ENCODE peak calls at places on chromosome 14, in eight cellular contexts. One of them, this sample, is unnamed.

GRCh38 chr14:37583358-37584210 is 11.5 kb downstream of the FOXA1 start:
- DNase-seq in PC-3: peak
- DNase-seq in AG04450: no peak
- DNase-seq in A673: no peak
- DNase-seq in spleen: no peak
- DNase-seq in transverse colon: peak
- DNase-seq in GM12864: no peak
- DNase-seq in endothelial cell: no peak
- DNase-seq in this sample: no peak

GRCh38 chr14:90475298-90475697 is 78.5 kb downstream of the CALM1 start:
- DNase-seq in PC-3: no peak
- DNase-seq in transverse colon: no peak
- DNase-seq in endothelial cell: no peak
- DNase-seq in A673: no peak
- DNase-seq in GM12864: no peak
- DNase-seq in AG04450: no peak
- DNase-seq in spleen: no peak
- DNase-seq in this sample: no peak

GRCh38 chr14:91220581-91221000 is 23.9 kb downstream of the GPR68 start:
- DNase-seq in spleen: no peak
- DNase-seq in A673: no peak
- DNase-seq in transverse colon: no peak
- DNase-seq in endothelial cell: peak
- DNase-seq in PC-3: no peak
- DNase-seq in AG04450: no peak
- DNase-seq in GM12864: no peak
- DNase-seq in this sample: no peak

GRCh38 chr14:74478996-74479635 is 14.0 kb downstream of the NPC2 start:
- DNase-seq in endothelial cell: peak
- DNase-seq in AG04450: no peak
- DNase-seq in GM12864: no peak
- DNase-seq in PC-3: peak
- DNase-seq in transverse colon: no peak
- DNase-seq in A673: peak
- DNase-seq in spleen: no peak
- DNase-seq in this sample: peak

GRCh38 chr14:54864526-54864925 is 38.1 kb downstream of the GCH1 start:
- DNase-seq in PC-3: no peak
- DNase-seq in transverse colon: no peak
- DNase-seq in AG04450: no peak
- DNase-seq in endothelial cell: no peak
- DNase-seq in spleen: no peak
- DNase-seq in A673: no peak
- DNase-seq in GM12864: no peak
- DNase-seq in this sample: no peak

GRCh38 chr14:92556863-92557543 is 43.4 kb downstream of the RIN3 start:
- DNase-seq in GM12864: no peak
- DNase-seq in A673: no peak
- DNase-seq in transverse colon: no peak
- DNase-seq in spleen: no peak
- DNase-seq in PC-3: no peak
- DNase-seq in AG04450: no peak
- DNase-seq in endothelial cell: no peak
- DNase-seq in this sample: no peak

GRCh38 chr14:96086032-96086431 is 46.9 kb downstream of the C14orf132 start:
- DNase-seq in PC-3: peak
- DNase-seq in A673: peak
- DNase-seq in transverse colon: no peak
- DNase-seq in spleen: no peak
- DNase-seq in AG04450: peak
- DNase-seq in GM12864: no peak
- DNase-seq in endothelial cell: no peak
- DNase-seq in this sample: peak

GRCh38 chr14:58746261-58746660 is 108.5 kb downstream of the DACT1 start:
- DNase-seq in AG04450: peak
- DNase-seq in A673: peak
- DNase-seq in spleen: no peak
- DNase-seq in transverse colon: no peak
- DNase-seq in endothelial cell: no peak
- DNase-seq in PC-3: peak
- DNase-seq in GM12864: no peak
- DNase-seq in this sample: peak

GRCh38 chr14:90281766-90282165 is 25.4 kb downstream of the PSMC1 start:
- DNase-seq in spleen: no peak
- DNase-seq in GM12864: no peak
- DNase-seq in PC-3: no peak
- DNase-seq in endothelial cell: no peak
- DNase-seq in A673: peak
- DNase-seq in AG04450: no peak
- DNase-seq in transverse colon: no peak
- DNase-seq in this sample: no peak

GRCh38 chr14:72715910-72716268 is 178.0 kb downstream of the DPF3 start:
- DNase-seq in PC-3: no peak
- DNase-seq in endothelial cell: no peak
- DNase-seq in AG04450: no peak
- DNase-seq in GM12864: no peak
- DNase-seq in spleen: no peak
- DNase-seq in A673: no peak
- DNase-seq in transverse colon: no peak
- DNase-seq in this sample: no peak

GRCh38 chr14:74988131-74988530 is 14.6 kb upstream of the EIF2B2 start:
- DNase-seq in A673: no peak
- DNase-seq in GM12864: no peak
- DNase-seq in spleen: no peak
- DNase-seq in endothelial cell: no peak
- DNase-seq in AG04450: no peak
- DNase-seq in PC-3: peak
- DNase-seq in transverse colon: no peak
- DNase-seq in this sample: peak

GRCh38 chr14:53537421-53538315 is 384.5 kb upstream of the DDHD1 start:
- DNase-seq in spleen: no peak
- DNase-seq in AG04450: peak
- DNase-seq in PC-3: no peak
- DNase-seq in GM12864: no peak
- DNase-seq in endothelial cell: no peak
- DNase-seq in A673: no peak
- DNase-seq in transverse colon: peak
- DNase-seq in this sample: no peak

GRCh38 chr14:58426819-58427288 is 477 bp downstream of the TIMM9 start:
- DNase-seq in A673: peak
- DNase-seq in spleen: peak
- DNase-seq in transverse colon: peak
- DNase-seq in GM12864: peak
- DNase-seq in AG04450: no peak
- DNase-seq in endothelial cell: peak
- DNase-seq in PC-3: no peak
- DNase-seq in this sample: peak

GRCh38 chr14:49505026-49505766 is 81.0 kb downstream of the RPS29 start:
- DNase-seq in AG04450: no peak
- DNase-seq in spleen: no peak
- DNase-seq in endothelial cell: no peak
- DNase-seq in transverse colon: no peak
- DNase-seq in PC-3: peak
- DNase-seq in GM12864: no peak
- DNase-seq in A673: no peak
- DNase-seq in this sample: no peak

GRCh38 chr14:72523397-72524157 is 370.3 kb downstream of the DPF3 start:
- DNase-seq in A673: peak
- DNase-seq in AG04450: no peak
- DNase-seq in PC-3: no peak
- DNase-seq in GM12864: no peak
- DNase-seq in endothelial cell: no peak
- DNase-seq in transverse colon: no peak
- DNase-seq in spleen: no peak
- DNase-seq in this sample: no peak

GRCh38 chr14:89507521-89507920 is 90.5 kb upstream of the FOXN3 start:
- DNase-seq in endothelial cell: no peak
- DNase-seq in transverse colon: no peak
- DNase-seq in PC-3: peak
- DNase-seq in GM12864: no peak
- DNase-seq in spleen: no peak
- DNase-seq in AG04450: no peak
- DNase-seq in A673: no peak
- DNase-seq in this sample: peak

GRCh38 chr14:56524971-56525677 is 54.5 kb upstream of the TMEM260 start:
- DNase-seq in GM12864: no peak
- DNase-seq in transverse colon: no peak
- DNase-seq in A673: no peak
- DNase-seq in PC-3: no peak
- DNase-seq in AG04450: no peak
- DNase-seq in spleen: no peak
- DNase-seq in endothelial cell: no peak
- DNase-seq in this sample: no peak

DNA sequence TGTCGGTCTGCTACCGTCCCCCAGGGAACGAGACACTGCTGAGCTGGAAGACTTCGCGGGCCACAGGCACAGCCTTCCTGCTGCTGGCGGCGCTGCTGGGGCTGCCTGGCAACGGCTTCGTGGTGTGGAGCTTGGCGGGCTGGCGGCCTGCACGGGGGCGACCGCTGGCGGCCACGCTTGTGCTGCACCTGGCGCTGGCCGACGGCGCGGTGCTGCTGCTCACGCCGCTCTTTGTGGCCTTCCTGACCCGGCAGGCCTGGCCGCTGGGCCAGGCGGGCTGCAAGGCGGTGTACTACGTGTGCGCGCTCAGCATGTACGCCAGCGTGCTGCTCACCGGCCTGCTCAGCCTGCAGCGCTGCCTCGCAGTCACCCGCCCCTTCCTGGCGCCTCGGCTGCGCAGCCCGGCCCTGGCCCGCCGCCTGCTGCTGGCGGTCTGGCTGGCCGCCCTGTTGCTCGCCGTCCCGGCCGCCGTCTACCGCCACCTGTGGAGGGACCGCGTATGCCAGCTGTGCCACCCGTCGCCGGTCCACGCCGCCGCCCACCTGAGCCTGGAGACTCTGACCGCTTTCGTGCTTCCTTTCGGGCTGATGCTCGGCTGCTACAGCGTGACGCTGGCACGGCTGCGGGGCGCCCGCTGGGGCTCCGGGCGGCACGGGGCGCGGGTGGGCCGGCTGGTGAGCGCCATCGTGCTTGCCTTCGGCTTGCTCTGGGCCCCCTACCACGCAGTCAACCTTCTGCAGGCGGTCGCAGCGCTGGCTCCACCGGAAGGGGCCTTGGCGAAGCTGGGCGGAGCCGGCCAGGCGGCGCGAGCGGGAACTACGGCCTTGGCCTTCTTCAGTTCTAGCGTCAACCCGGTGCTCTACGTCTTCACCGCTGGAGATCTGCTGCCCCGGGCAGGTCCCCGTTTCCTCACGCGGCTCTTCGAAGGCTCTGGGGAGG is at the start of gene LTB4R:
- DNase-seq in transverse colon: peak
- DNase-seq in spleen: peak
- DNase-seq in A673: peak
- DNase-seq in endothelial cell: peak
- DNase-seq in AG04450: no peak
- DNase-seq in PC-3: no peak
- DNase-seq in GM12864: peak
- DNase-seq in this sample: peak
- TF ChIP-seq CTCF in transverse colon: peak
- TF ChIP-seq CTCF in spleen: peak
- TF ChIP-seq CTCF in A673: peak
- TF ChIP-seq CTCF in endothelial cell: peak
- TF ChIP-seq CTCF in AG04450: peak
- TF ChIP-seq CTCF in PC-3: no peak
- TF ChIP-seq CTCF in GM12864: peak
- TF ChIP-seq CTCF in this sample: peak

GRCh38 chr14:104799657-104800599 is 973 bp upstream of the ZBTB42 start:
- DNase-seq in transverse colon: peak
- DNase-seq in A673: peak
- DNase-seq in GM12864: no peak
- DNase-seq in endothelial cell: peak
- DNase-seq in AG04450: peak
- DNase-seq in PC-3: peak
- DNase-seq in spleen: peak
- DNase-seq in this sample: no peak

GRCh38 chr14:104797112-104798044 is 1.8 kb upstream of the AKT1 start:
- DNase-seq in GM12864: no peak
- DNase-seq in A673: no peak
- DNase-seq in endothelial cell: no peak
- DNase-seq in PC-3: no peak
- DNase-seq in spleen: no peak
- DNase-seq in AG04450: no peak
- DNase-seq in transverse colon: peak
- DNase-seq in this sample: no peak

GRCh38 chr14:104800600-104801283 is at the start of gene ZBTB42:
- DNase-seq in endothelial cell: peak
- DNase-seq in PC-3: peak
- DNase-seq in AG04450: no peak
- DNase-seq in transverse colon: peak
- DNase-seq in spleen: peak
- DNase-seq in GM12864: no peak
- DNase-seq in A673: peak
- DNase-seq in this sample: peak

GRCh38 chr14:104798300-104799238 is 2.3 kb upstream of the ZBTB42 start:
- DNase-seq in A673: no peak
- DNase-seq in spleen: no peak
- DNase-seq in GM12864: no peak
- DNase-seq in transverse colon: no peak
- DNase-seq in endothelial cell: no peak
- DNase-seq in PC-3: no peak
- DNase-seq in AG04450: no peak
- DNase-seq in this sample: no peak

GRCh38 chr14:104799239-104799599 is 1.7 kb upstream of the ZBTB42 start:
- DNase-seq in PC-3: peak
- DNase-seq in spleen: no peak
- DNase-seq in AG04450: no peak
- DNase-seq in A673: no peak
- DNase-seq in endothelial cell: no peak
- DNase-seq in transverse colon: no peak
- DNase-seq in GM12864: no peak
- DNase-seq in this sample: no peak
- TF ChIP-seq CTCF in PC-3: no peak
- TF ChIP-seq CTCF in spleen: no peak
- TF ChIP-seq CTCF in AG04450: no peak
- TF ChIP-seq CTCF in A673: no peak
- TF ChIP-seq CTCF in endothelial cell: no peak
- TF ChIP-seq CTCF in transverse colon: no peak
- TF ChIP-seq CTCF in GM12864: no peak
- TF ChIP-seq CTCF in this sample: no peak

DNA sequence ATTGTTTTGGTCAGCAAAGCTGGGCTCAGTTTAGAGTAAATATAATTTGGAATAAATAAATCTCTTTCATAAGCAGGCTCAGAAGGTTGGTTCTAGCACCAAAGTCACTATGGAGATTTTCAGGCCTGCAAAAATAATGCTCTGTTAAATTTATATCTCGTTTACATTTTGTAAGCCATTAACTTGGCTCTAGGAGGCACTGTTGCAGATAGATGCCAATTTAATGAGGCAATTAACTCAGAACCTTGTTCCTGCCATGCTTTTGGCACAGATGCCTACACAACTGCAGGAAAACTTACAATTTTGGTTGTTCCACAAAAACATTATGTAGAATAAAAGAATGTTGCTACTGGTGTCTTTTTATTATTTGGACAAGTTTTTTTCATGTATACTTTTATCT is 428.1 kb downstream of the FLRT2 start:
- DNase-seq in GM12864: no peak
- DNase-seq in endothelial cell: no peak
- DNase-seq in spleen: no peak
- DNase-seq in AG04450: no peak
- DNase-seq in transverse colon: no peak
- DNase-seq in PC-3: no peak
- DNase-seq in A673: no peak
- DNase-seq in this sample: no peak
- TF ChIP-seq CTCF in GM12864: no peak
- TF ChIP-seq CTCF in endothelial cell: no peak
- TF ChIP-seq CTCF in spleen: no peak
- TF ChIP-seq CTCF in AG04450: no peak
- TF ChIP-seq CTCF in transverse colon: no peak
- TF ChIP-seq CTCF in PC-3: no peak
- TF ChIP-seq CTCF in A673: peak
- TF ChIP-seq CTCF in this sample: no peak

GRCh38 chr14:68606644-68607043 is 186.2 kb downstream of the ZFP36L1 start:
- DNase-seq in A673: no peak
- DNase-seq in endothelial cell: no peak
- DNase-seq in PC-3: no peak
- DNase-seq in spleen: no peak
- DNase-seq in GM12864: no peak
- DNase-seq in transverse colon: no peak
- DNase-seq in AG04450: no peak
- DNase-seq in this sample: no peak
- TF ChIP-seq CTCF in A673: no peak
- TF ChIP-seq CTCF in endothelial cell: no peak
- TF ChIP-seq CTCF in PC-3: no peak
- TF ChIP-seq CTCF in spleen: no peak
- TF ChIP-seq CTCF in GM12864: no peak
- TF ChIP-seq CTCF in transverse colon: no peak
- TF ChIP-seq CTCF in AG04450: no peak
- TF ChIP-seq CTCF in this sample: no peak